ENCODE peak calls at places on chromosome 10, in eight cellular contexts. C is BE2C, P is neural crest cell, L is AG04450, Q is mammary epithelial cell, Z is HCT116, A is nephron progenitor cell, M is cardiac muscle cell. N is an unnamed sample.

GRCh38 chr10:49269523-49269922 is 29.4 kb upstream of the C10orf71 start:
- DNase-seq in P (no peak), Q (no peak), L (no peak), C (no peak), M (no peak), A (no peak), Z (no peak), N (no peak)

GRCh38 chr10:24661374-24661773 is 62.3 kb downstream of the ARHGAP21 start:
- DNase-seq in M (no peak), L (no peak), P (no peak), Q (no peak), A (no peak), C (no peak), Z (no peak), N (no peak)

GRCh38 chr10:119242191-119242590 is 34.8 kb downstream of the GRK5 start:
- DNase-seq in C (no peak), M (no peak), Z (no peak), A (no peak), L (no peak), P (no peak), Q (no peak), N (no peak)

GRCh38 chr10:16146993-16147392 is 286.7 kb upstream of the MINDY3 start:
- DNase-seq in Z (no peak), M (no peak), A (no peak), C (no peak), Q (no peak), L (no peak), P (no peak), N (no peak)

GRCh38 chr10:32692174-32692573 is 246.2 kb downstream of the CCDC7 start:
- DNase-seq in C (no peak), Q (peak), L (peak), Z (peak), M (peak), P (no peak), A (no peak), N (no peak)

GRCh38 chr10:71974489-71975011 is 10.4 kb downstream of the CHST3 start:
- DNase-seq in P (no peak), M (peak), L (no peak), A (no peak), C (no peak), Z (peak), Q (peak), N (no peak)

GRCh38 chr10:69168493-69168892 is 11.5 kb upstream of the SUPV3L1 start:
- DNase-seq in A (no peak), Z (no peak), P (no peak), Q (no peak), L (no peak), M (no peak), C (no peak), N (no peak)

GRCh38 chr10:123748711-123749110 is 82.6 kb downstream of the GPR26 start:
- DNase-seq in Q (no peak), L (no peak), M (no peak), Z (no peak), C (no peak), A (peak), P (no peak), N (no peak)

GRCh38 chr10:75429159-75429827 is 2.1 kb upstream of the LRMDA start:
- DNase-seq in Q (peak), M (no peak), P (no peak), C (no peak), A (no peak), Z (no peak), L (no peak), N (no peak)

GRCh38 chr10:123635745-123636144 is 30.4 kb upstream of the GPR26 start:
- DNase-seq in Z (peak), A (no peak), M (no peak), Q (peak), P (no peak), C (no peak), L (no peak), N (no peak)

GRCh38 chr10:112269266-112269665 is 13.9 kb upstream of the TECTB start:
- DNase-seq in A (no peak), P (no peak), L (no peak), C (no peak), Q (peak), M (no peak), Z (no peak), N (no peak)

GRCh38 chr10:87816842-87817178 is 1.2 kb downstream of the ATAD1 start:
- DNase-seq in Z (no peak), C (no peak), A (no peak), Q (no peak), L (no peak), P (no peak), M (no peak), N (no peak)

GRCh38 chr10:74437822-74438221 is 286.8 kb downstream of the ADK start:
- DNase-seq in Z (peak), M (peak), A (no peak), C (no peak), L (peak), Q (peak), P (no peak), N (peak)

GRCh38 chr10:102335184-102335583 is 60.3 kb upstream of the NFKB2 start:
- DNase-seq in A (no peak), L (no peak), M (peak), Q (no peak), C (no peak), P (no peak), Z (no peak), N (no peak)

GRCh38 chr10:120732067-120732466 is 119.1 kb upstream of the WDR11 start:
- DNase-seq in P (no peak), L (no peak), A (no peak), C (no peak), Z (peak), M (no peak), Q (peak), N (no peak)

GRCh38 chr10:17742918-17743317 is 9.1 kb upstream of the TMEM236 start:
- DNase-seq in L (peak), C (peak), P (peak), Q (peak), A (peak), Z (peak), M (peak), N (no peak)

GRCh38 chr10:133257489-133258065 is 19.1 kb downstream of the ADAM8 start:
- DNase-seq in P (no peak), Q (peak), C (peak), Z (no peak), L (no peak), A (peak), M (peak), N (no peak)

GRCh38 chr10:127735156-127735555 is 1.8 kb upstream of the FOXI2 start:
- DNase-seq in L (no peak), P (no peak), M (no peak), Z (no peak), C (no peak), Q (no peak), A (no peak), N (no peak)

GRCh38 chr10:128220011-128220410 is 93.8 kb upstream of the MKI67 start:
- DNase-seq in L (no peak), M (no peak), Q (no peak), C (no peak), P (no peak), Z (no peak), A (no peak), N (no peak)

GRCh38 chr10:77524300-77524711 is 113.3 kb downstream of the KCNMA1 start:
- DNase-seq in C (no peak), P (no peak), Q (peak), L (peak), A (no peak), M (peak), Z (no peak), N (peak)

GRCh38 chr10:80206277-80206655 is 929 bp upstream of the ANXA11 start:
- DNase-seq in Q (no peak), M (no peak), L (no peak), A (no peak), Z (no peak), C (no peak), P (no peak), N (no peak)

GRCh38 chr10:122854648-122855047 is 9.0 kb upstream of the CUZD1 start:
- DNase-seq in P (no peak), Q (peak), A (no peak), L (no peak), M (peak), C (no peak), Z (no peak), N (no peak)

GRCh38 chr10:86953747-86954680 is 3.4 kb downstream of the MMRN2 start:
- DNase-seq in M (peak), Q (no peak), P (peak), Z (no peak), L (no peak), A (peak), C (no peak), N (peak)

GRCh38 chr10:81472927-81473470 is 402.0 kb upstream of the NRG3 start:
- DNase-seq in C (no peak), Q (no peak), P (no peak), L (no peak), Z (no peak), A (no peak), M (no peak), N (no peak)

GRCh38 chr10:78552261-78552811 is 516.4 kb upstream of the ZMIZ1 start:
- DNase-seq in M (peak), Z (no peak), P (no peak), L (peak), A (no peak), C (no peak), Q (no peak), N (no peak)

GRCh38 chr10:95280637-95281036 is 10.2 kb downstream of the PDLIM1 start:
- DNase-seq in M (no peak), Z (no peak), C (no peak), Q (no peak), P (no peak), A (no peak), L (no peak), N (no peak)

GRCh38 chr10:58806970-58807630 is 294.4 kb downstream of the BICC1 start:
- DNase-seq in A (no peak), C (no peak), M (no peak), L (no peak), Q (peak), Z (no peak), P (no peak), N (no peak)

GRCh38 chr10:58810751-58811150 is 298.1 kb downstream of the BICC1 start:
- DNase-seq in Z (no peak), P (no peak), Q (no peak), A (no peak), M (no peak), C (no peak), L (no peak), N (no peak)

GRCh38 chr10:58802047-58802446 is 289.4 kb downstream of the BICC1 start:
- DNase-seq in Q (no peak), P (no peak), M (no peak), A (no peak), Z (no peak), L (no peak), C (no peak), N (no peak)

GRCh38 chr10:58806323-58806722 is 293.7 kb downstream of the BICC1 start:
- DNase-seq in A (no peak), C (no peak), Z (no peak), M (no peak), P (no peak), Q (peak), L (no peak), N (no peak)

GRCh38 chr10:58807631-58808024 is 295.0 kb downstream of the BICC1 start:
- DNase-seq in L (no peak), P (no peak), Q (peak), A (no peak), Z (no peak), C (no peak), M (peak), N (peak)
- TF ChIP-seq CTCF in L (no peak), P (no peak), Q (peak), A (no peak), Z (no peak), C (no peak), M (no peak), N (peak)

GRCh38 chr10:88870101-88870500 is 9.9 kb upstream of the STAMBPL1 start:
- DNase-seq in Q (no peak), A (no peak), P (no peak), C (no peak), Z (no peak), M (peak), L (no peak), N (no peak)

GRCh38 chr10:88866454-88866853 is 13.6 kb upstream of the STAMBPL1 start:
- DNase-seq in P (no peak), C (no peak), Q (no peak), A (no peak), L (no peak), Z (no peak), M (no peak), N (no peak)

GRCh38 chr10:88865281-88865876 is 13.7 kb upstream of the ANKRD22 start:
- DNase-seq in P (no peak), A (no peak), L (no peak), C (no peak), Z (no peak), M (peak), Q (peak), N (no peak)
- TF ChIP-seq CTCF in P (no peak), A (no peak), L (peak), C (peak), Z (peak), M (peak), Q (peak), N (peak)

GRCh38 chr10:42431095-42431494 is 207.3 kb downstream of the ZNF33B start:
- DNase-seq in A (no peak), P (no peak), M (no peak), C (no peak), L (no peak), Q (no peak), Z (no peak), N (no peak)

GRCh38 chr10:42422911-42423310 is 215.5 kb downstream of the ZNF33B start:
- DNase-seq in A (no peak), Q (no peak), M (no peak), L (no peak), C (no peak), P (no peak), Z (no peak), N (no peak)

DNA sequence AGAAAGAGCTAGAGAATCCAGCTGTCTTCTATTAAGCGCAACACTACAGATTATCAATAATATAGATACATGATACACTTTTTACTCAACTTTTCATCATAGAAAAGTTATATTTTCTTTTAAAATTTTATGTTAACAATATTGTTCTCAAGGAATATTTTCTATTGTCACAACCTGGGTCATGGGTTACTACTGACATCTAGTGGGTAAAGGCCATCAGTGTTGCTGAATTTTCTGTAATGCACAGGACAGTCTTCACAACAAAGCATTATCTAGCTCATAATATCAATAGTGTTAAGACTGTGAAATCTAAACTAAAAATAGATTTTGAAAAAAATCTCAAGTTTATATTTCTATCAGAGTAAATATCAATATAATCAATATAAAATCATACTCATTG is 209.8 kb downstream of the ZNF33B start:
- DNase-seq in A (no peak), C (no peak), L (no peak), Q (peak), M (peak), Z (peak), P (no peak), N (no peak)
- TF ChIP-seq CTCF in A (no peak), C (peak), L (peak), Q (peak), M (peak), Z (peak), P (no peak), N (peak)

GRCh38 chr10:89954787-89955566 is 253.6 kb downstream of the KIF20B start:
- DNase-seq in M (peak), C (no peak), A (no peak), L (no peak), P (no peak), Q (no peak), Z (no peak), N (no peak)
- TF ChIP-seq CTCF in M (peak), C (peak), A (no peak), L (peak), P (peak), Q (peak), Z (peak), N (peak)

GRCh38 chr10:126499744-126500143 is 111.5 kb upstream of the ADAM12 start:
- DNase-seq in A (no peak), Z (no peak), C (no peak), L (no peak), P (no peak), M (no peak), Q (no peak), N (no peak)

GRCh38 chr10:126500866-126501265 is 112.6 kb upstream of the ADAM12 start:
- DNase-seq in L (peak), C (no peak), Q (no peak), Z (no peak), A (no peak), P (no peak), M (peak), N (peak)

GRCh38 chr10:126500185-126500584 is 111.9 kb upstream of the ADAM12 start:
- DNase-seq in C (no peak), P (no peak), L (no peak), Q (no peak), M (no peak), A (no peak), Z (no peak), N (no peak)

GRCh38 chr10:126497672-126498071 is 109.4 kb upstream of the ADAM12 start:
- DNase-seq in M (no peak), C (no peak), P (no peak), Z (no peak), L (no peak), Q (no peak), A (no peak), N (no peak)

GRCh38 chr10:126496771-126497545 is 108.7 kb upstream of the ADAM12 start:
- DNase-seq in L (no peak), P (no peak), A (no peak), C (no peak), Q (no peak), M (no peak), Z (no peak), N (no peak)
- TF ChIP-seq CTCF in L (no peak), P (no peak), A (no peak), C (no peak), Q (no peak), M (no peak), Z (no peak), N (no peak)

GRCh38 chr10:478471-479245 is 210.8 kb downstream of the DIP2C start:
- DNase-seq in Z (no peak), L (no peak), C (no peak), P (no peak), Q (peak), M (no peak), A (no peak), N (no peak)

GRCh38 chr10:482036-482435 is 207.4 kb downstream of the DIP2C start:
- DNase-seq in A (no peak), C (no peak), L (no peak), M (no peak), Z (no peak), P (no peak), Q (no peak), N (no peak)

GRCh38 chr10:481636-482035 is 207.8 kb downstream of the DIP2C start:
- DNase-seq in A (no peak), Z (no peak), P (no peak), M (no peak), L (no peak), C (no peak), Q (no peak), N (no peak)

GRCh38 chr10:480928-481551 is 208.4 kb downstream of the DIP2C start:
- DNase-seq in C (peak), P (no peak), M (peak), L (no peak), Q (no peak), A (no peak), Z (no peak), N (no peak)

GRCh38 chr10:480498-480927 is 209.0 kb downstream of the DIP2C start:
- DNase-seq in P (no peak), Z (no peak), M (no peak), Q (no peak), A (no peak), C (no peak), L (no peak), N (no peak)
- TF ChIP-seq CTCF in P (no peak), Z (no peak), M (no peak), Q (no peak), A (no peak), C (no peak), L (no peak), N (no peak)

DNA sequence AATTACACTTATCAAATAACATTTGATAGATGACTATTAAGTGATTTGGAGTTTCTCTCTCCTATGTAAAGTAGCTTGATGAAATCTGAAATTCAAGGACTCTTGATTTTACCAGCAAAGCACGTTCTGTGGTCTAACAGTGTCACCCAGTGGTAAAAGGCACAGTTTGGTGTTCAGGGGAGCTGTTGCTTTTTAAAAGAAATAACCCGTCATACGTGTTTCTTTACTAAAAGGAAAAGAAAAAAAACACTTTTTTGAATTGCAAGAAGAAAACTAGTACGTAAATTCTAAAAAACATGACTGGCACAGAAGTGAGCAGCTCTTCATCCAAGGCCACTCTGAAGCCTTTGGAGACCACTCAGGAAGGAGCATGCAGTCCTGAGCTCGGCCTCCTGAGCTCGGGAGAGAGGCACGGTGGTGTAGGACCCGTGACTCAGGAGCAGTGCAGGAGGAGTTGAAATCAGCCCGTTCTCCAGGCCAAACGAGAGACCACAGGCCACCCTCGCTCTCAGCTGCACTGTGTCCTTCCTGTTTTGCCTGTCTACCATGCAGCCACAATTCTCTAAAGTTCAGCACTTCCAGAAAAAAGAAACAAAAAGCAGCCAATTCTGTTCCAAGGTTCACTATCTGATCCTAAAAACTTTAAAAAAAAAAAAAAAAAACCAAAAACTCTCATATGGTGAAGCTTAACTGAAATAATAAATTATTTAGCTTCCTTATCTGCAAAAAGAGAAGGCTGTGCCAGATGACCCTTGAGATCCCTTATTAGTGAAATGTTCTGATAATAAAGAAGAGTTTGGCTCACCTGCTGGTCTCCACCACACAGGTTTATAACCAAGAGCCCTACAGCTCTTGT is 212.6 kb upstream of the FRMD4A start:
- DNase-seq in P (no peak), Z (no peak), A (no peak), Q (no peak), C (no peak), L (no peak), M (peak), N (no peak)
- TF ChIP-seq CTCF in P (peak), Z (no peak), A (peak), Q (no peak), C (peak), L (peak), M (no peak), N (no peak)